ENCODE peak calls at places on chromosomes 16 and 17, in seven cellular contexts. R, Z, A, I, P, V and E are unnamed samples.
A peak's percentile ranks its signal among the peaks of the same experiment; 100 is the strongest.

GRCh38 chr16:66746682-66747081 is 4.7 kb downstream of the DYNC1LI2 start:
- DNase-seq in R (no peak), Z (peak; percentile 19), A (no peak), I (no peak), P (no peak), V (no peak), E (no peak)

GRCh38 chr17:45968732-45969131 is 30.3 kb upstream of the STH start:
- DNase-seq in R (no peak), Z (no peak), A (no peak), I (no peak), P (no peak), V (no peak), E (no peak)

GRCh38 chr17:20728181-20728580 is 148.7 kb downstream of the CDRT15L2 start:
- DNase-seq in R (no peak), Z (no peak), A (no peak), I (no peak), P (no peak), V (no peak), E (no peak)

GRCh38 chr17:78329263-78330059 is 30.4 kb downstream of the SOCS3 start:
- DNase-seq in R (no peak), Z (no peak), A (no peak), I (no peak), P (no peak), V (no peak), E (no peak)

GRCh38 chr16:65731840-65732239 is 610.0 kb upstream of the CDH11 start:
- DNase-seq in R (no peak), Z (no peak), A (no peak), I (no peak), P (no peak), V (no peak), E (no peak)

GRCh38 chr17:32393904-32394303 is 43.9 kb downstream of the ZNF207 start:
- DNase-seq in R (no peak), Z (no peak), A (no peak), I (no peak), P (no peak), V (no peak), E (no peak)

GRCh38 chr17:5785343-5785742 is 201.0 kb upstream of the NLRP1 start:
- DNase-seq in R (no peak), Z (no peak), A (no peak), I (no peak), P (no peak), V (no peak), E (no peak)

GRCh38 chr16:70768205-70768580 is 32.8 kb downstream of the VAC14 start:
- DNase-seq in R (no peak), Z (no peak), A (no peak), I (no peak), P (no peak), V (no peak), E (no peak)

GRCh38 chr16:82133798-82134197 is 36.2 kb downstream of the MPHOSPH6 start:
- DNase-seq in R (no peak), Z (no peak), A (no peak), I (no peak), P (no peak), V (no peak), E (no peak)

GRCh38 chr17:70581459-70581858 is 412.1 kb downstream of the KCNJ2 start:
- DNase-seq in R (no peak), Z (no peak), A (no peak), I (no peak), P (no peak), V (no peak), E (no peak)

GRCh38 chr17:70879389-70879788 is 710.1 kb downstream of the KCNJ2 start:
- DNase-seq in R (no peak), Z (no peak), A (no peak), I (no peak), P (no peak), V (no peak), E (no peak)

GRCh38 chr16:89655062-89655643 is 2.4 kb downstream of the CHMP1A start:
- DNase-seq in R (no peak), Z (no peak), A (no peak), I (no peak), P (no peak), V (no peak), E (no peak)

GRCh38 chr16:11495066-11495407 is 91.7 kb downstream of the LITAF start:
- DNase-seq in R (no peak), Z (no peak), A (no peak), I (no peak), P (no peak), V (no peak), E (no peak)

GRCh38 chr17:27968206-27968732 is 74.2 kb upstream of the NLK start:
- DNase-seq in R (no peak), Z (no peak), A (no peak), I (no peak), P (no peak), V (no peak), E (no peak)

GRCh38 chr17:55384833-55385232 is 36.8 kb downstream of the MMD start:
- DNase-seq in R (no peak), Z (no peak), A (no peak), I (no peak), P (no peak), V (no peak), E (no peak)

GRCh38 chr17:82056729-82057621 is 5.3 kb downstream of the GPS1 start:
- DNase-seq in R (peak; percentile 1), Z (no peak), A (no peak), I (no peak), P (no peak), V (no peak), E (no peak)

GRCh38 chr16:49183911-49184310 is 97.7 kb downstream of the CBLN1 start:
- DNase-seq in R (no peak), Z (peak; percentile 53), A (no peak), I (no peak), P (no peak), V (no peak), E (peak; percentile 7)

GRCh38 chr16:84726079-84726669 is 26.4 kb downstream of the USP10 start:
- DNase-seq in R (peak; percentile 87), Z (peak; percentile 35), A (peak; percentile 66), I (no peak), P (peak; percentile 53), V (peak; percentile 73), E (peak; percentile 32)

GRCh38 chr16:29821663-29822115 is 1.4 kb downstream of the MVP start:
- DNase-seq in R (no peak), Z (no peak), A (no peak), I (peak; percentile 44), P (no peak), V (no peak), E (no peak)

GRCh38 chr17:59840908-59841666 is 51.7 kb downstream of the TUBD1 start:
- DNase-seq in R (no peak), Z (no peak), A (no peak), I (no peak), P (no peak), V (no peak), E (no peak)